ENCODE peak calls at places on chromosomes 4 and X, in four cellular contexts. X is ovary, M is HCT116, O is body of pancreas. D is an unnamed sample.

GRCh38 chrX:107728342-107729099 is 47.1 kb downstream of the TSC22D3 start:
- DNase-seq in X (no peak), M (no peak), O (no peak), D (no peak)

GRCh38 chr4:41106694-41107419 is 107.5 kb downstream of the APBB2 start:
- DNase-seq in X (no peak), M (no peak), O (no peak), D (no peak)

GRCh38 chr4:33357121-33357520 is 2637.0 kb downstream of the PCDH7 start:
- DNase-seq in X (no peak), M (no peak), O (no peak), D (no peak)

GRCh38 chrX:151920530-151920929 is 7.8 kb downstream of the MAGEA4 start:
- DNase-seq in X (no peak), M (no peak), O (no peak), D (no peak)

GRCh38 chrX:6777211-6778002 is 242.5 kb upstream of the VCX3A start:
- DNase-seq in X (no peak), M (no peak), O (no peak), D (no peak)

GRCh38 chr4:153181293-153182080 is 22.8 kb upstream of the TRIM2 start:
- DNase-seq in X (no peak), M (no peak), O (no peak), D (no peak)

GRCh38 chr4:133084421-133084820 is 64.7 kb upstream of the PCDH10 start:
- DNase-seq in X (no peak), M (no peak), O (no peak), D (no peak)

GRCh38 chr4:174828845-174829701 is at the start of gene GLRA3:
- DNase-seq in X (no peak), M (no peak), O (peak; percentile 75), D (peak; percentile 71)

GRCh38 chrX:28349888-28350287 is 237.4 kb upstream of the IL1RAPL1 start:
- DNase-seq in X (no peak), M (no peak), O (no peak), D (no peak)

GRCh38 chrX:107678957-107679740 is 50.8 kb downstream of the PRPS1 start:
- DNase-seq in X (peak; percentile 54), M (no peak), O (peak; percentile 76), D (peak; percentile 94)

GRCh38 chr4:173499568-173500535 is 30.2 kb downstream of the HAND2 start:
- DNase-seq in X (no peak), M (no peak), O (no peak), D (no peak)

GRCh38 chr4:82680834-82681233 is 117.8 kb downstream of the SCD5 start:
- DNase-seq in X (no peak), M (no peak), O (no peak), D (no peak)

GRCh38 chr4:108060686-108061321 is 71.1 kb downstream of the HADH start:
- DNase-seq in X (no peak), M (no peak), O (no peak), D (no peak)
- H3K4me1 ChIP-seq in X (no peaks in the 10 kb centered on the region), M (peaks cover 22% of the 10 kb centered on the region), O (no peaks in the 10 kb centered on the region), D (no peaks in the 10 kb centered on the region)

DNA sequence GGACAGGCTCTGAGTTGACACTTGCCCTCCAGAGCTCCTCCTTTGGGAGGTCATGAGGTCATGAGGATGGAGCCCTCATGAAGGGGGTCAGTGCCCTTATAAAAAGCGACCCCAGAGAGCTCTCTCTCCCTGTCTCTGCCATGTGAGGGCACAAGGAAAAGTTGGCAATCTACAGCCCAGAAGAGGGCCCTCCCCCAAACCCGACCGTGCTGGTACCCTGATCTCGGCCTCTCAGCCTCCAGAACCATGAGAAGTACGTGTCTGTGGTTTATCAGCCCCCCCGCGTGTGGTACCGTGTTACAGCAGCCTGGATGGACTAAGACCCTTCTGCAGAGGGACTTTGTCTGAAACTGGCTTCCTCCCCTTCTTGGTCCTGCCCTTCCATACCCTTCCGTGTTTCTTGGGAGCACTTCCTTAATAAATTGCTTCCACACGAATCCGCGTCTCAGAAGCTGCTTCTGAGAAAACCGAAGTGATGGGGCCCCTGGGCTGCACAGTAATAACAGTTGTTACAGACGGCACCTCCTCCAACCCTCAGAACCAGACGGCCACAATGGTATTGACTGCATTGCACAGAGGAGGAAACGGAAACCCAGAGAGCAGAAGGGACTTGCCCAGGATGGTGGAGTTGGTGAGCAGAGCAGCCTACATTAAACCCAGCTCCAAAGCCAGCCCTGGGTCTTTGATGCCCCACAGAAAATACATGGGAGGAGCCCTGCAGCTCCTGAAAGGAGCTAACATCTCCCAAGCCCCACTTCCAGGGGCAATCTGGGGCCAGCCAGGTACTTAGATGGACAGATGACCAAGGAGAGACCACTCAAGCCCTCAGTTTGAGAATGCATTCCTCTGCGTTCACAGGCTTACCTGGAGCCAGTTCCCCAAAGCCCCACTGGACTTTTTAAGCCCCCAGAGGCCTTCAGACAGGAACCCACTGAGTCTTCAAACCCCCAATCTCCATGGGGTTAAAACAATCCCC is 242.7 kb downstream of the BCOR start:
- DNase-seq in X (no peak), M (no peak), O (no peak), D (peak; percentile 75)
- TF ChIP-seq POLR2A in X (no peak), M (no peak), O (no peak), D (no peak)

DNA sequence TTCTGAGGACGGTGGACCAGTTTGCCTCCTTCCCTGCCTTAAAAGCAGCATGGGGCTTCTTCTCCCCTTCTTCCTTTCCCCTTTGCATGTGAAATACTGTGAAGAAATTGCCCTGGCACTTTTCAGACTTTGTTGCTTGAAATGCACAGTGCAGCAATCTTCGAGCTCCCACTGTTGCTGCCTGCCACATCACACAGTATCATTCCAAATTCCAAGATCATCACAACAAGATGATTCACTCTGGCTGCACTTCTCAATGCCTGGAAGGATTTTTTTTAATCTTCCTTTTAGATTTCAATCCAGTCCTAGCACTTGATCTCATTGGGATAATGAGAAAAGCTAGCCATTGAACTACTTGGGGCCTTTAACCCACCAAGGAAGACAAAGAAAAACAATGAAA is 255.3 kb downstream of the RAPGEF2 start:
- DNase-seq in X (no peak), M (no peak), O (no peak), D (no peak)
- H3K27ac ChIP-seq in X (no peak overlapping the region), M (no peak overlapping the region), O (no peak overlapping the region), D (no peak overlapping the region)

GRCh38 chr4:73725499-73725898 is 14.9 kb upstream of the CXCL8 start:
- DNase-seq in X (no peak), M (no peak), O (no peak), D (no peak)

GRCh38 chr4:73723945-73724344 is 16.4 kb upstream of the CXCL8 start:
- DNase-seq in X (no peak), M (no peak), O (no peak), D (no peak)

GRCh38 chr4:73727685-73728084 is 12.7 kb upstream of the CXCL8 start:
- DNase-seq in X (no peak), M (no peak), O (no peak), D (no peak)

GRCh38 chr4:73728091-73728741 is 12.2 kb upstream of the CXCL8 start:
- DNase-seq in X (no peak), M (no peak), O (no peak), D (no peak)

GRCh38 chr4:73726000-73726399 is 14.4 kb upstream of the CXCL8 start:
- DNase-seq in X (no peak), M (peak; percentile 63), O (peak; percentile 34), D (no peak)
- H3K4me1 ChIP-seq in X (no peaks in the 10 kb centered on the region), M (peaks cover 16% of the 10 kb centered on the region), O (peaks cover 9% of the 10 kb centered on the region), D (no peaks in the 10 kb centered on the region)

GRCh38 chr4:8388471-8388870 is 52.1 kb downstream of the ACOX3 start:
- DNase-seq in X (no peak), M (no peak), O (no peak), D (no peak)
- TF ChIP-seq POLR2A in X (no peak), M (no peak), O (no peak), D (no peak)

GRCh38 chr4:24599275-24599674 is 14.9 kb upstream of the DHX15 start:
- DNase-seq in X (no peak), M (no peak), O (no peak), D (no peak)

GRCh38 chr4:24595662-24596061 is 11.3 kb upstream of the DHX15 start:
- DNase-seq in X (no peak), M (no peak), O (no peak), D (no peak)

GRCh38 chr4:24594887-24595286 is 10.5 kb upstream of the DHX15 start:
- DNase-seq in X (no peak), M (no peak), O (no peak), D (no peak)

GRCh38 chr4:24601121-24601520 is 16.8 kb upstream of the DHX15 start:
- DNase-seq in X (no peak), M (no peak), O (no peak), D (no peak)

GRCh38 chr4:24598025-24598424 is 13.7 kb upstream of the DHX15 start:
- DNase-seq in X (no peak), M (peak; percentile 58), O (peak; percentile 83), D (no peak)
- H3K27ac ChIP-seq in X (no peak overlapping the region), M (peak overlapping the region; percentile 7), O (peak overlapping the region; percentile 93), D (peak overlapping the region; percentile 80)

GRCh38 chr4:108146346-108146745 is 22.4 kb downstream of the LEF1 start:
- DNase-seq in X (no peak), M (no peak), O (no peak), D (no peak)

GRCh38 chr4:108142870-108143269 is 25.9 kb downstream of the LEF1 start:
- DNase-seq in X (no peak), M (no peak), O (no peak), D (no peak)

GRCh38 chr4:108143515-108143914 is 25.2 kb downstream of the LEF1 start:
- DNase-seq in X (no peak), M (no peak), O (no peak), D (no peak)

GRCh38 chr4:108146819-108147218 is 21.9 kb downstream of the LEF1 start:
- DNase-seq in X (no peak), M (no peak), O (no peak), D (no peak)

GRCh38 chr4:108144451-108144850 is 24.3 kb downstream of the LEF1 start:
- DNase-seq in X (no peak), M (no peak), O (no peak), D (no peak)
- H3K4me1 ChIP-seq in X (no peaks in the 10 kb centered on the region), M (no peaks in the 10 kb centered on the region), O (no peaks in the 10 kb centered on the region), D (no peaks in the 10 kb centered on the region)

DNA sequence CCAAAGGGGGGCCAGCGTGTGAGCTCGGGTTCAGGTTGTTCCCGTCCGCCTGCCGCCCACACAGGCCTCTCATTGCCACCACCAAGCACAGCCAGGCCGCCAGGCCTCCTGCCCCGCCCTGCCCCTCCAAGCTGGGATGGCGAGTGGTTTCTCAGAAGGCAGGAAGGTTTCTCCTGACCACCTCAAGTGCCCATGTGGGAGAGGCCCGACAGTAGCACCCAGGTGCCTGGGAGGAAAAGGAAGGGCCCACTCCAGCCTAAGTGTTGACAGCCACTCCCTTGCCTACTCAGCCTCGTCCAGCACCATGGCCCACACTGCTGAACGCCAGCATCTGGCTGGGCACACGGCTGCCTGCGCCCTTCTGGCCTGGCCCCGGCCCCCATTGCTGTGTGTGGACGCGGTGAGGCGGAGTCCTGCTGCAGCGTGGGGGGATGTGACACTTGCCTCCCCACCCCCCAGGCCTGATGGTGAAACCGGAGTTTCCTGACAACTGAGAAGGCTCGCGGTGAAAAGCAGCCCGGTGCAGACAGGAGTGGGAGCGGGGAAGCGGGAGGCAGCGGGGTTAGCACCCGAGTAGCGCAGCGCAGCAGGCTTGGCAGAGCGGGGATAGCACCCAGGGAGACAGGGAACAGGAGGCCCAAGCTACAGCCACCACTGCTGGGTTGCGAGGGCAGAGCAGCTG is 19.2 kb downstream of the FLNA start:
- DNase-seq in X (no peak), M (no peak), O (no peak), D (no peak)
- TF ChIP-seq POLR2A in X (no peak), M (no peak), O (no peak), D (no peak)